ENCODE peak calls at places on chromosomes 16 and 17, in five cellular contexts. One of them, this sample, is unnamed.

GRCh38 chr17:82458885-82459424 is 414 bp downstream of the NARF start:
- DNase-seq in HT-29: peak
- DNase-seq in RWPE2: peak
- DNase-seq in NCI-H345: peak
- DNase-seq in EL: peak
- DNase-seq in this sample: no peak

GRCh38 chr17:71741836-71742235 is 379.0 kb upstream of the SOX9 start:
- DNase-seq in HT-29: no peak
- DNase-seq in RWPE2: no peak
- DNase-seq in NCI-H345: no peak
- DNase-seq in EL: peak
- DNase-seq in this sample: no peak

GRCh38 chr17:80877829-80878303 is 113.8 kb upstream of the CHMP6 start:
- DNase-seq in HT-29: no peak
- DNase-seq in RWPE2: peak
- DNase-seq in NCI-H345: no peak
- DNase-seq in EL: no peak
- DNase-seq in this sample: no peak

GRCh38 chr17:39576187-39576586 is 31.5 kb downstream of the NEUROD2 start:
- DNase-seq in HT-29: peak
- DNase-seq in RWPE2: no peak
- DNase-seq in NCI-H345: peak
- DNase-seq in EL: peak
- DNase-seq in this sample: no peak

GRCh38 chr16:69112285-69113129 is 7.1 kb downstream of the HAS3 start:
- DNase-seq in HT-29: peak
- DNase-seq in RWPE2: peak
- DNase-seq in NCI-H345: no peak
- DNase-seq in EL: peak
- DNase-seq in this sample: no peak

GRCh38 chr16:73016488-73016830 is 31.5 kb downstream of the ZFHX3 start:
- DNase-seq in HT-29: peak
- DNase-seq in RWPE2: no peak
- DNase-seq in NCI-H345: no peak
- DNase-seq in EL: no peak
- DNase-seq in this sample: no peak

GRCh38 chr17:40637931-40638330 is 9.7 kb downstream of the SMARCE1 start:
- DNase-seq in HT-29: no peak
- DNase-seq in RWPE2: no peak
- DNase-seq in NCI-H345: no peak
- DNase-seq in EL: no peak
- DNase-seq in this sample: no peak

GRCh38 chr17:51228177-51228576 is 31.7 kb downstream of the MBTD1 start:
- DNase-seq in HT-29: no peak
- DNase-seq in RWPE2: no peak
- DNase-seq in NCI-H345: no peak
- DNase-seq in EL: peak
- DNase-seq in this sample: no peak

GRCh38 chr17:6243186-6243585 is 173.0 kb downstream of the WSCD1 start:
- DNase-seq in HT-29: no peak
- DNase-seq in RWPE2: no peak
- DNase-seq in NCI-H345: no peak
- DNase-seq in EL: no peak
- DNase-seq in this sample: no peak

GRCh38 chr16:86527366-86527765 is 17.0 kb downstream of the FOXF1 start:
- DNase-seq in HT-29: no peak
- DNase-seq in RWPE2: no peak
- DNase-seq in NCI-H345: no peak
- DNase-seq in EL: no peak
- DNase-seq in this sample: no peak

GRCh38 chr17:3566551-3566950 is 8.9 kb upstream of the TRPV3 start:
- DNase-seq in HT-29: no peak
- DNase-seq in RWPE2: no peak
- DNase-seq in NCI-H345: no peak
- DNase-seq in EL: no peak
- DNase-seq in this sample: no peak